ENCODE peak calls at places on chromosomes 4 and X, in six cellular contexts. One of them, this sample, is unnamed.

GRCh38 chr4:185039508-185040273 is 21.4 kb downstream of the HELT start:
- DNase-seq in HFF-Myc: peak
- DNase-seq in kidney: no peak
- DNase-seq in choroid plexus epithelial cell: peak
- DNase-seq in stimulated activated CD4-positive, alpha-beta T cell treated with anti-CD3 and anti-CD28 coated beads, Interleukin-4, amount 100 ng/mL, for 24 hours: peak
- DNase-seq in mucosa of descending colon: no peak
- DNase-seq in this sample: peak

GRCh38 chr4:101968364-101968763 is 177.8 kb downstream of the BANK1 start:
- DNase-seq in choroid plexus epithelial cell: no peak
- DNase-seq in stimulated activated CD4-positive, alpha-beta T cell treated with anti-CD3 and anti-CD28 coated beads, Interleukin-4, amount 100 ng/mL, for 24 hours: no peak
- DNase-seq in mucosa of descending colon: no peak
- DNase-seq in HFF-Myc: no peak
- DNase-seq in kidney: no peak
- DNase-seq in this sample: no peak

GRCh38 chrX:155819966-155820491 is 61.1 kb upstream of the VAMP7 start:
- DNase-seq in choroid plexus epithelial cell: peak
- DNase-seq in mucosa of descending colon: peak
- DNase-seq in HFF-Myc: peak
- DNase-seq in stimulated activated CD4-positive, alpha-beta T cell treated with anti-CD3 and anti-CD28 coated beads, Interleukin-4, amount 100 ng/mL, for 24 hours: peak
- DNase-seq in kidney: no peak
- DNase-seq in this sample: no peak

GRCh38 chr4:70365479-70365878 is 4.9 kb downstream of the SMR3A start:
- DNase-seq in mucosa of descending colon: no peak
- DNase-seq in kidney: no peak
- DNase-seq in HFF-Myc: no peak
- DNase-seq in choroid plexus epithelial cell: no peak
- DNase-seq in stimulated activated CD4-positive, alpha-beta T cell treated with anti-CD3 and anti-CD28 coated beads, Interleukin-4, amount 100 ng/mL, for 24 hours: no peak
- DNase-seq in this sample: no peak

GRCh38 chr4:61041527-61041926 is 158.6 kb upstream of the ADGRL3 start:
- DNase-seq in stimulated activated CD4-positive, alpha-beta T cell treated with anti-CD3 and anti-CD28 coated beads, Interleukin-4, amount 100 ng/mL, for 24 hours: no peak
- DNase-seq in HFF-Myc: no peak
- DNase-seq in kidney: no peak
- DNase-seq in choroid plexus epithelial cell: no peak
- DNase-seq in mucosa of descending colon: no peak
- DNase-seq in this sample: no peak

GRCh38 chr4:184147858-184148799 is 69.5 kb downstream of the ENPP6 start:
- DNase-seq in kidney: no peak
- DNase-seq in HFF-Myc: no peak
- DNase-seq in choroid plexus epithelial cell: peak
- DNase-seq in mucosa of descending colon: no peak
- DNase-seq in stimulated activated CD4-positive, alpha-beta T cell treated with anti-CD3 and anti-CD28 coated beads, Interleukin-4, amount 100 ng/mL, for 24 hours: no peak
- DNase-seq in this sample: no peak

GRCh38 chr4:178275671-178276360 is 833.6 kb upstream of the AGA start:
- DNase-seq in kidney: no peak
- DNase-seq in mucosa of descending colon: no peak
- DNase-seq in HFF-Myc: no peak
- DNase-seq in stimulated activated CD4-positive, alpha-beta T cell treated with anti-CD3 and anti-CD28 coated beads, Interleukin-4, amount 100 ng/mL, for 24 hours: no peak
- DNase-seq in choroid plexus epithelial cell: no peak
- DNase-seq in this sample: no peak

GRCh38 chr4:176780995-176781738 is 11.6 kb downstream of the VEGFC start:
- DNase-seq in mucosa of descending colon: no peak
- DNase-seq in choroid plexus epithelial cell: no peak
- DNase-seq in stimulated activated CD4-positive, alpha-beta T cell treated with anti-CD3 and anti-CD28 coated beads, Interleukin-4, amount 100 ng/mL, for 24 hours: no peak
- DNase-seq in kidney: no peak
- DNase-seq in HFF-Myc: no peak
- DNase-seq in this sample: no peak

GRCh38 chr4:74631338-74631737 is 163.0 kb downstream of the BTC start:
- DNase-seq in mucosa of descending colon: no peak
- DNase-seq in choroid plexus epithelial cell: peak
- DNase-seq in kidney: no peak
- DNase-seq in HFF-Myc: no peak
- DNase-seq in stimulated activated CD4-positive, alpha-beta T cell treated with anti-CD3 and anti-CD28 coated beads, Interleukin-4, amount 100 ng/mL, for 24 hours: no peak
- DNase-seq in this sample: no peak

GRCh38 chr4:158782539-158783360 is 13.9 kb downstream of the FNIP2 start:
- DNase-seq in mucosa of descending colon: no peak
- DNase-seq in HFF-Myc: no peak
- DNase-seq in choroid plexus epithelial cell: peak
- DNase-seq in stimulated activated CD4-positive, alpha-beta T cell treated with anti-CD3 and anti-CD28 coated beads, Interleukin-4, amount 100 ng/mL, for 24 hours: no peak
- DNase-seq in kidney: no peak
- DNase-seq in this sample: no peak

GRCh38 chrX:71103110-71103983 is 3.2 kb downstream of the CXorf65 start:
- DNase-seq in kidney: no peak
- DNase-seq in stimulated activated CD4-positive, alpha-beta T cell treated with anti-CD3 and anti-CD28 coated beads, Interleukin-4, amount 100 ng/mL, for 24 hours: peak
- DNase-seq in HFF-Myc: no peak
- DNase-seq in choroid plexus epithelial cell: no peak
- DNase-seq in mucosa of descending colon: peak
- DNase-seq in this sample: peak

This sample was measured in activated naive CD8-positive, alpha-beta T cell treated with anti-CD3 and anti-CD28 coated beads, Interleukin-2, amount 10 ng/mL, durations not matched to agents 7 days and 5 days.